ENCODE peak calls at places on chromosomes 2 and 18, in seven cellular contexts. One of them, this sample, is unnamed.

GRCh38 chr2:152925540-152926448 is 207.4 kb downstream of the ARL6IP6 start:
- DNase-seq in fibroblast of lung: peak
- DNase-seq in K562: peak
- DNase-seq in astrocyte: peak
- DNase-seq in coronary artery: no peak
- DNase-seq in Peyer's patch: peak
- DNase-seq in WTC11: peak
- DNase-seq in this sample: no peak

GRCh38 chr18:61738488-61738887 is 154.3 kb downstream of the RNF152 start:
- DNase-seq in coronary artery: no peak
- DNase-seq in K562: no peak
- DNase-seq in WTC11: no peak
- DNase-seq in fibroblast of lung: peak
- DNase-seq in astrocyte: peak
- DNase-seq in Peyer's patch: no peak
- DNase-seq in this sample: no peak

GRCh38 chr2:160210599-160211138 is 10.6 kb upstream of the ITGB6 start:
- DNase-seq in Peyer's patch: peak
- DNase-seq in K562: peak
- DNase-seq in fibroblast of lung: peak
- DNase-seq in astrocyte: no peak
- DNase-seq in WTC11: peak
- DNase-seq in coronary artery: no peak
- DNase-seq in this sample: no peak

GRCh38 chr2:164535280-164536025 is 85.8 kb downstream of the GRB14 start:
- DNase-seq in astrocyte: no peak
- DNase-seq in K562: no peak
- DNase-seq in Peyer's patch: no peak
- DNase-seq in coronary artery: no peak
- DNase-seq in fibroblast of lung: no peak
- DNase-seq in WTC11: no peak
- DNase-seq in this sample: no peak

GRCh38 chr18:68623342-68623741 is 91.6 kb downstream of the TMX3 start:
- DNase-seq in fibroblast of lung: peak
- DNase-seq in coronary artery: no peak
- DNase-seq in Peyer's patch: no peak
- DNase-seq in astrocyte: peak
- DNase-seq in WTC11: peak
- DNase-seq in K562: peak
- DNase-seq in this sample: no peak

GRCh38 chr2:68108116-68108515 is 45.3 kb upstream of the C1D start:
- DNase-seq in astrocyte: no peak
- DNase-seq in WTC11: no peak
- DNase-seq in fibroblast of lung: no peak
- DNase-seq in coronary artery: no peak
- DNase-seq in K562: no peak
- DNase-seq in Peyer's patch: no peak
- DNase-seq in this sample: no peak

GRCh38 chr18:9328776-9329175 is 5.8 kb upstream of the TWSG1 start:
- DNase-seq in WTC11: no peak
- DNase-seq in fibroblast of lung: no peak
- DNase-seq in coronary artery: no peak
- DNase-seq in astrocyte: no peak
- DNase-seq in K562: no peak
- DNase-seq in Peyer's patch: no peak
- DNase-seq in this sample: no peak

GRCh38 chr2:159168707-159169106 is 117.8 kb downstream of the WDSUB1 start:
- DNase-seq in coronary artery: no peak
- DNase-seq in WTC11: no peak
- DNase-seq in astrocyte: peak
- DNase-seq in fibroblast of lung: peak
- DNase-seq in K562: no peak
- DNase-seq in Peyer's patch: no peak
- DNase-seq in this sample: no peak

GRCh38 chr2:63662028-63662804 is 73.5 kb downstream of the MDH1 start:
- DNase-seq in WTC11: no peak
- DNase-seq in K562: no peak
- DNase-seq in astrocyte: peak
- DNase-seq in fibroblast of lung: peak
- DNase-seq in coronary artery: no peak
- DNase-seq in Peyer's patch: no peak
- DNase-seq in this sample: no peak

GRCh38 chr2:177529166-177529565 is 136.6 kb downstream of the AGPS start:
- DNase-seq in astrocyte: no peak
- DNase-seq in fibroblast of lung: no peak
- DNase-seq in coronary artery: no peak
- DNase-seq in K562: no peak
- DNase-seq in Peyer's patch: no peak
- DNase-seq in WTC11: no peak
- DNase-seq in this sample: no peak

GRCh38 chr2:30145826-30146336 is 926 bp upstream of the YPEL5 start:
- DNase-seq in fibroblast of lung: peak
- DNase-seq in K562: no peak
- DNase-seq in Peyer's patch: no peak
- DNase-seq in coronary artery: no peak
- DNase-seq in WTC11: no peak
- DNase-seq in astrocyte: peak
- DNase-seq in this sample: no peak

GRCh38 chr2:68770271-68771111 is 35.9 kb downstream of the ARHGAP25 start:
- DNase-seq in WTC11: no peak
- DNase-seq in fibroblast of lung: peak
- DNase-seq in K562: no peak
- DNase-seq in coronary artery: no peak
- DNase-seq in astrocyte: peak
- DNase-seq in Peyer's patch: no peak
- DNase-seq in this sample: no peak

GRCh38 chr2:164504253-164504652 is 117.0 kb downstream of the GRB14 start:
- DNase-seq in astrocyte: no peak
- DNase-seq in K562: no peak
- DNase-seq in fibroblast of lung: no peak
- DNase-seq in WTC11: peak
- DNase-seq in Peyer's patch: no peak
- DNase-seq in coronary artery: no peak
- DNase-seq in this sample: no peak

GRCh38 chr2:88003074-88003755 is 13.1 kb downstream of the RNU2-63P start:
- DNase-seq in Peyer's patch: no peak
- DNase-seq in coronary artery: no peak
- DNase-seq in K562: no peak
- DNase-seq in fibroblast of lung: peak
- DNase-seq in WTC11: peak
- DNase-seq in astrocyte: peak
- DNase-seq in this sample: no peak

GRCh38 chr2:33212151-33212550 is 264.3 kb upstream of the RASGRP3 start:
- DNase-seq in Peyer's patch: no peak
- DNase-seq in fibroblast of lung: peak
- DNase-seq in coronary artery: peak
- DNase-seq in K562: peak
- DNase-seq in astrocyte: peak
- DNase-seq in WTC11: no peak
- DNase-seq in this sample: no peak

GRCh38 chr2:135378591-135378990 is 152.4 kb downstream of the ZRANB3 start:
- DNase-seq in fibroblast of lung: no peak
- DNase-seq in coronary artery: no peak
- DNase-seq in Peyer's patch: no peak
- DNase-seq in astrocyte: no peak
- DNase-seq in K562: no peak
- DNase-seq in WTC11: no peak
- DNase-seq in this sample: no peak

GRCh38 chr2:218869064-218869463 is 9.5 kb downstream of the WNT6 start:
- DNase-seq in K562: no peak
- DNase-seq in fibroblast of lung: no peak
- DNase-seq in astrocyte: no peak
- DNase-seq in WTC11: no peak
- DNase-seq in Peyer's patch: no peak
- DNase-seq in coronary artery: no peak
- DNase-seq in this sample: no peak

DNA sequence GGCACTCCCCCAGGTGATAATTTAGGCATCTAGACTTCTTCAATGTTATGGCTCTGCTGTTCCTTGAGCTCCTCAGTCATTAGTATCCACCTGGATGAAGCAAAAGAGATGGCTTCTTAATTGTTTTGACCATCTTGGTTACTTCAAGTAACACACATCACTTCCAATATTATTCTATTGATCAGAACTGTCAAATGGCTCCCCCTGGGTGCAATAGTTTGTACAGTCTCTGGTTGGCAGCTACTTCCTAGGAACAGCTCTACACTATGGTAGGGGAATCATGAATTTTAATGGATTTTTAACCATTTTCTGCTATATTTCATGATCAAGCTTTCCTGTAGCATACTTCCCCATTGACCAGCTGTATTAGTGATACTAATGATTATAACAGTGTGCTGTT is 157.0 kb downstream of the NYAP2 start:
- DNase-seq in K562: no peak
- DNase-seq in Peyer's patch: no peak
- DNase-seq in astrocyte: no peak
- DNase-seq in fibroblast of lung: no peak
- DNase-seq in coronary artery: no peak
- DNase-seq in WTC11: peak
- DNase-seq in this sample: no peak
- TF ChIP-seq CTCF in K562: no peak
- TF ChIP-seq CTCF in Peyer's patch: peak
- TF ChIP-seq CTCF in astrocyte: no peak
- TF ChIP-seq CTCF in fibroblast of lung: no peak
- TF ChIP-seq CTCF in coronary artery: no peak
- TF ChIP-seq CTCF in WTC11: no peak
- TF ChIP-seq CTCF in this sample: no peak

GRCh38 chr18:24727685-24728084 is 267.2 kb downstream of the HRH4 start:
- DNase-seq in astrocyte: no peak
- DNase-seq in fibroblast of lung: no peak
- DNase-seq in coronary artery: no peak
- DNase-seq in K562: no peak
- DNase-seq in Peyer's patch: no peak
- DNase-seq in WTC11: peak
- DNase-seq in this sample: peak
- TF ChIP-seq CTCF in astrocyte: no peak
- TF ChIP-seq CTCF in fibroblast of lung: no peak
- TF ChIP-seq CTCF in coronary artery: no peak
- TF ChIP-seq CTCF in K562: no peak
- TF ChIP-seq CTCF in Peyer's patch: peak
- TF ChIP-seq CTCF in WTC11: no peak
- TF ChIP-seq CTCF in this sample: no peak

DNA sequence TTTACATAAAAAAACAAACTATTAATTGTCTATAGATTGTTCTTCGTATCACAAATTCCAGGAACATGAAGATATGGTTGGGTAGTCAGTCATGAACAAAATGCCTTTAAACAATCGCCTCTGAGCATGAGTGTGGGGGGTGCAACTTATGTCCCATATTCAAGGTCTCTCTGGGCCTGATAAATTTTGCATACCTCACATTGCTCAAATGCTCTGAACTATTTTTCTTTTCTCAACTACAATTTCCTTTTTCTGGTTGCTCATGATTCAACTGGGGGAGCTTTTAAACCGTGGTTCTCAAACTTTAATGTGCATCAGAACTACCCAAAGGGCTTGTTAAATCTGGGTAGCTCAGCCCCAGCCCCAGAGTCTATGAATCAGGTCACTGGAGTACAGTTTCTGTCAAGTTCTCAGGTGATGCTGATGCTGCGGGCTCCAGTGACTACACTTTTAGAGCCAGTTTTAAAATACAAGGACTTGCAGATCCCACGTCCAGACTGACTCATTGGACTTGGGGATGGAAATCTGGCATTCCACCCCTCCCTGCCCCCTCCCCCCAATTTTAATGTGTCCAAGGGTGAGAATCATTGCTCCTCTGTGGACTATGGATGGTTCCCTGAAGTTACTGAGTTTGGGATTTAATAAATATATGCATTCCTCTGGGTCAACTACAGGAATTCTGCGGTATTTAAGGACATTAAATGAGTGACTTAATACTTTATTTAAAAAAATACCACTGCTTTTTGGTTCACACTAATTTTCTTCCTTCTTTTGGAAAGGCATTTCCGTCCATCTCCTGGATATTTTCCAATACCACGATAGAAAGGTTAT is 1.5 kb upstream of the GPD2 start:
- DNase-seq in Peyer's patch: no peak
- DNase-seq in K562: no peak
- DNase-seq in astrocyte: peak
- DNase-seq in fibroblast of lung: peak
- DNase-seq in WTC11: no peak
- DNase-seq in coronary artery: no peak
- DNase-seq in this sample: no peak
- TF ChIP-seq CTCF in Peyer's patch: no peak
- TF ChIP-seq CTCF in K562: no peak
- TF ChIP-seq CTCF in astrocyte: no peak
- TF ChIP-seq CTCF in fibroblast of lung: no peak
- TF ChIP-seq CTCF in WTC11: no peak
- TF ChIP-seq CTCF in coronary artery: no peak
- TF ChIP-seq CTCF in this sample: no peak

GRCh38 chr2:141947715-141948114 is 183.1 kb downstream of the LRP1B start:
- DNase-seq in fibroblast of lung: no peak
- DNase-seq in astrocyte: no peak
- DNase-seq in WTC11: no peak
- DNase-seq in coronary artery: no peak
- DNase-seq in Peyer's patch: no peak
- DNase-seq in K562: no peak
- DNase-seq in this sample: no peak

GRCh38 chr2:141941224-141941714 is 189.5 kb downstream of the LRP1B start:
- DNase-seq in K562: no peak
- DNase-seq in fibroblast of lung: no peak
- DNase-seq in astrocyte: no peak
- DNase-seq in Peyer's patch: no peak
- DNase-seq in coronary artery: no peak
- DNase-seq in WTC11: no peak
- DNase-seq in this sample: no peak

GRCh38 chr2:141946016-141946415 is 184.8 kb downstream of the LRP1B start:
- DNase-seq in K562: no peak
- DNase-seq in WTC11: no peak
- DNase-seq in Peyer's patch: no peak
- DNase-seq in coronary artery: no peak
- DNase-seq in astrocyte: peak
- DNase-seq in fibroblast of lung: peak
- DNase-seq in this sample: no peak

GRCh38 chr2:141940709-141941108 is 190.1 kb downstream of the LRP1B start:
- DNase-seq in WTC11: no peak
- DNase-seq in Peyer's patch: no peak
- DNase-seq in astrocyte: no peak
- DNase-seq in coronary artery: no peak
- DNase-seq in fibroblast of lung: no peak
- DNase-seq in K562: no peak
- DNase-seq in this sample: no peak

DNA sequence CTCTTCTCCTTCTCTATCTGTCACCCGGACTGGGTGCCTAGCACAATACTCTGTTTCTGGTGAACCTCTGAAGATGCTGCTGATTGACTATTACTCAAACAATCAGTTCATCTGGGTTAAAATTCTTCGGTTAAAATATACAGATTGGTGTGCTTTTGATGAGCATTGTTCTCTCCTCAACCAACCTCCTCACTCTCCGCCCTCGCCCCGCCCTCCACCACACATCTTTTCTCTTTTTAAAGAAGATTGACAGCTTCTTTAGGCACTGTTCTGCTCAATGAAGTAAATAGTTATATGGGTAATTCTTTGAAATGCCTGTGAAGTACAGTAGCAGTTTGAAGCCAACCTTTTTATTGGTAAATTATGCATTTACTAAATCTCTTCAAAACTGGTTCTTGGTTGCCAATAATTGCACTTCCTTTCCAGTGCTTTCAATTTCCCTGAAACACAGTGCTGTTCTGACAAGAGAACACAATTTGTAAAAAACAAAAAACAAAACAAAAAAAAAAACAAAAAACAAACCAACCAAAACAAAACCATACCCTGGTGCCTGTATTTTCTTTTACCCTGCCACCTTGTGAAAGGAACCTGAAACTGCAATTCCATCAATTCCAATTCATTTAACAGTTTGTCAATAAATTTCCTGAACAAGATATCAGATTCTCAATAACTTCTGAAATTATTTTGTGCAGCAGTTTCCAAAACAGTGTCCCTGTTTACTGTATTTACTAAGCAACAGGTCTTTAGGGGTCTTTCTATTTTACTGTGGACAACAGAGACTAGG is 188.6 kb downstream of the LRP1B start:
- DNase-seq in astrocyte: no peak
- DNase-seq in Peyer's patch: no peak
- DNase-seq in coronary artery: no peak
- DNase-seq in K562: no peak
- DNase-seq in fibroblast of lung: no peak
- DNase-seq in WTC11: no peak
- DNase-seq in this sample: no peak
- TF ChIP-seq CTCF in astrocyte: peak
- TF ChIP-seq CTCF in Peyer's patch: no peak
- TF ChIP-seq CTCF in coronary artery: no peak
- TF ChIP-seq CTCF in K562: no peak
- TF ChIP-seq CTCF in fibroblast of lung: peak
- TF ChIP-seq CTCF in WTC11: no peak
- TF ChIP-seq CTCF in this sample: peak

This sample was measured in osteocyte.